ENCODE peak calls at places on chromosomes 6 and 20, in five cellular contexts. G is A549, L is HepG2, U is K562, B is H1. F is an unnamed sample.

GRCh38 chr6:45566882-45567281 is 189.1 kb upstream of the SUPT3H start:
- DNase-seq in U (no peak), L (peak), G (no peak), B (peak), F (peak)

GRCh38 chr20:47003223-47003622 is 108.6 kb downstream of the EYA2 start:
- DNase-seq in U (no peak), G (no peak), B (no peak), L (no peak), F (no peak)

GRCh38 chr6:6968731-6969552 is 138.8 kb upstream of the RREB1 start:
- DNase-seq in B (no peak), G (no peak), U (peak), L (no peak), F (no peak)

GRCh38 chr6:6559994-6560393 is 28.5 kb upstream of the LY86 start:
- DNase-seq in U (no peak), G (no peak), B (no peak), L (no peak), F (no peak)

GRCh38 chr6:3355358-3356055 is 96.8 kb downstream of the PSMG4 start:
- DNase-seq in G (no peak), L (no peak), B (no peak), U (peak), F (no peak)

GRCh38 chr6:34151321-34152041 is 5.6 kb upstream of the GRM4 start:
- DNase-seq in B (no peak), U (no peak), G (no peak), L (no peak), F (no peak)

GRCh38 chr6:29667158-29667557 is 10.3 kb downstream of the MOG start:
- DNase-seq in G (no peak), L (no peak), U (no peak), B (no peak), F (no peak)

GRCh38 chr6:151269318-151269995 is 29.7 kb downstream of the AKAP12 start:
- DNase-seq in B (no peak), G (peak), L (no peak), U (no peak), F (peak)

GRCh38 chr6:27216874-27217273 is 30.6 kb upstream of the PRSS16 start:
- DNase-seq in L (no peak), U (no peak), B (no peak), G (no peak), F (no peak)

GRCh38 chr20:4470375-4470774 is 251.3 kb upstream of the PRND start:
- DNase-seq in B (no peak), L (no peak), U (no peak), G (no peak), F (peak)

GRCh38 chr20:56414842-56415765 is 3.0 kb downstream of the CASS4 start:
- DNase-seq in G (no peak), U (peak), L (no peak), B (no peak), F (peak)

GRCh38 chr6:112802154-112802553 is 455.0 kb downstream of the RFPL4B start:
- DNase-seq in G (no peak), B (no peak), U (no peak), L (no peak), F (peak)

GRCh38 chr6:25312034-25312620 is 33.0 kb downstream of the CARMIL1 start:
- DNase-seq in B (no peak), G (peak), L (no peak), U (no peak), F (peak)

GRCh38 chr6:134878136-134878535 is 71.8 kb downstream of the ALDH8A1 start:
- DNase-seq in B (no peak), L (no peak), G (no peak), U (no peak), F (no peak)

GRCh38 chr20:6140947-6141346 is 18.1 kb upstream of the FERMT1 start:
- DNase-seq in G (peak), B (no peak), L (peak), U (no peak), F (no peak)

GRCh38 chr6:112773217-112773616 is 426.1 kb downstream of the RFPL4B start:
- DNase-seq in G (no peak), B (no peak), L (no peak), U (no peak), F (peak)

GRCh38 chr6:144352310-144352709 is 67.2 kb downstream of the UTRN start:
- DNase-seq in B (no peak), L (no peak), G (no peak), U (no peak), F (no peak)

GRCh38 chr20:37958856-37959255 is 55.9 kb downstream of the VSTM2L start:
- DNase-seq in U (peak), G (no peak), L (no peak), B (no peak), F (no peak)

GRCh38 chr6:167826230-167827061 is at the start of gene AFDN:
- DNase-seq in U (peak), B (no peak), G (peak), L (no peak), F (peak)

DNA sequence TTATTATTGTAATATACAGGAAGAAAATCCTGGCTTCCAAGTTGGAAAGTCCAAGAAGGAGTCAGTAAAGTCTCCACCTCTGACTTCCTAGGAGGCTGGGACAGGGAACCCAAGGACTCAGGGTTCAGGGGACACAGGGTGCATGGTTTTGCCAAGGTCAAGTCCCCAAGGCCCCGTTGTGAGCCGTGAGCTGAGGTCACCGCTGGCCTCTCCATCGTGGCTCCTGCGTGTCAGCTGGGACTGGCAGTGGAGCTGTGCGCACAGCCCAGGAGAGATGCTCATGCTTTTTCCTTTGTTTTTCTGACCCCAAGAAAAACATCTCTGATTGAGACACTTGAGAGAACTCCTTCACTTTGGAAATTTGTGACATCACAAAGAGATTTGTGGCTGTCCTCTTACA is 230.8 kb downstream of the FNDC1 start:
- DNase-seq in B (no peak), L (no peak), G (no peak), U (no peak), F (no peak)
- TF ChIP-seq MAFK in B (no peak), L (no peak), G (no peak), U (no peak), F (no peak)

DNA sequence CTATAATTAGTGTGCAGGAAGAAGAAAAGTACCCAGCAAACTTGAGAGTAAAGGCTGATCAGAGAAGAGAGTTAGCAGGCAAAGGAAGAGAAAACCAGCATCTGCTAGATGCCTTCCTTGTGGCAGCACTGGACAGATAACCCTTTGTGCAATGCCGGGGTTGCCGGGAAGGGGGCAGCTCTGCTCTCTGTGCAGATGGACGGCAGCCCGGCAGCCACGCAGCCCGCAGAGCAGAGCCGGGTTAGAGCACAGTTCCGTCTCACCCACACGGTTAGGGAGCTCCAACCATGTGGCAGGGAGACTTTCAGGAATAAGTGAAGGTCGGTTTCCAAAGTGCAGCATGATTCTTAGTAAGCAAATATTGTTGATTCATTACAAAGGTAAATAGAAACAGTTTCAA is 80.0 kb upstream of the RPS6KA2 start:
- DNase-seq in L (peak), B (peak), G (peak), U (peak), F (peak)
- TF ChIP-seq RFX5 in L (no peak), B (no peak), G (no peak), U (no peak), F (no peak)

DNA sequence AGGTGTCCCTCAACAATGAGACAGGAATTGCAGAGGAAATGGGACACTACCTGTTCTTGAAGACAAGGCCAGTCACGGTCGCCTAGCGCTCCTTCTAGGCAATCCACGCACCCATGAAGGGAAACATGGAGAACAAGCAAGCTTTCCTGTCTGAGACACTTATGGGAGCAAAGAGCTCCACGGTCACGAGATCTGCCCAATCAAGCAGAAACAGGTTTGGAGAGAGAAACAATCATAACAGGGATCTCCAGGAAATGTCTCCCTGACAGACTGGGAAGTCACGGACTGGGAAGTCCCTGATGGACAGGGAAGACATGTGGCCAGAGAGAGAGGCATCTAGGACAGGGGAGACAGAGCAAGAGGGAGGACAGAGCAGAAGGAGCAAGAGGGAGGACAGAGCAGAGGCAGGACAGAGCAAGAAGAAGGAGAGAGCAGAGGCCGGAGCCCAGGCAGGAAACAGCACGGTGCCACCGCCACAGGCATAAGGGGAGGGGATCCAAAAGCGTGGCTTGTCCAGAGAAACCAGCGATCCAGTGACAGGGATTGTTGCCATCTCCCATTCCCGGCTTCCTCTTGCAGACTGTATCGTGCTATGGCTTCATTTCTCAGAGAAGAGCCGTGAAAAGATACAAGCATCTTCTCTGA is 167.8 kb upstream of the ZNF337 start:
- DNase-seq in B (no peak), U (no peak), L (no peak), G (no peak), F (no peak)
- TF ChIP-seq MAFK in B (no peak), U (no peak), L (no peak), G (no peak), F (no peak)

DNA sequence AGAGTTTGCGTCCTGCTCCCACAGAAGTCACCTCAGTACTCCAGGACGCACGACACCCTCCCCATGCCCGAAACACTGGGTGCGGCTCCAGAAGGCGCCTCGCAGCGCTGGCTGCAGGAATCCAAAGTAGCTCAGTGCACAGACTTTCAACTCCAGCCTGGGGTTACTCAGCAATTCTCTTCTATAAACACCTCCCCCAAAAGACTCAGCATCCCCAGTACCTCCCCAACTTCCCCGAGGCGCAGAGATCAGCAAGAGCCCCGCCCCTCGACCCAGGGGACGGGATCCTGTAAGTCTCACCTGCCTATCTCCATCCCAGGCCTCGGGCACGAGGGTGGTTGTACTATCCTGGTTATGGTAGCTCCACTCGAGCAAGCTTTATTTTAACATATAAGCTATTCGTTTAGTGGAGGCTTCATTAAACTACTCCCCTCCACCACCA is 88.1 kb downstream of the ZFP64 start:
- DNase-seq in B (peak), L (no peak), U (peak), G (no peak), F (peak)
- TF ChIP-seq RFX5 in B (no peak), L (no peak), U (no peak), G (no peak), F (no peak)

DNA sequence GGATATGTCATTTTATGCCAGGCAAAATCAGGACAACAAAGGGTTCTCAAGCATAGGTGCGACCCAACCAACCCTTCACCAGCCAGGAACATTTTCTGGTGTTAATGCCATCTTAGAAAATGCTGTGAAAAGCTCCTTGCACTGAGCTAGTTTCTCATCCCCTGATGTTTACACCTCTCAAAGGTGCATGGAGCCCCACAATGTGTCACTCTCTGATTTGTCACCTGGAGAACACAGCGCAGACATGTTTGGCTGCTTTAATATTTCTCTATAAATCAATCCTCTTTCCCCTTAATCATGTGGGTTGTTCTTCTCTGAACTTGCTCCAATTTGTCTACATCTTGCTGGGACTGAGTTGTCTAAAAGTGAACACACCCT is 244.3 kb downstream of the TSHZ2 start:
- DNase-seq in U (no peak), B (no peak), L (no peak), G (no peak), F (no peak)
- TF ChIP-seq MAFK in U (no peak), B (no peak), L (no peak), G (no peak), F (no peak)

GRCh38 chr6:1762203-1762602 is 152.5 kb downstream of the FOXC1 start:
- DNase-seq in L (no peak), G (no peak), B (no peak), U (no peak), F (no peak)

GRCh38 chr6:1766663-1767062 is 156.9 kb downstream of the FOXC1 start:
- DNase-seq in L (no peak), G (no peak), U (no peak), B (no peak), F (peak)

GRCh38 chr6:1763411-1763810 is 153.7 kb downstream of the FOXC1 start:
- DNase-seq in G (no peak), U (no peak), B (no peak), L (no peak), F (no peak)

GRCh38 chr6:1765160-1765900 is 155.6 kb downstream of the FOXC1 start:
- DNase-seq in B (no peak), L (no peak), U (no peak), G (no peak), F (no peak)

GRCh38 chr6:1764584-1764983 is 154.9 kb downstream of the FOXC1 start:
- DNase-seq in B (no peak), U (no peak), G (no peak), L (no peak), F (no peak)
- TF ChIP-seq RFX5 in B (no peak), U (no peak), G (no peak), L (no peak), F (no peak)

GRCh38 chr20:21099653-21100589 is 6.2 kb downstream of the LINC00237 start:
- DNase-seq in L (no peak), U (peak), G (peak), B (no peak), F (peak)
- TF ChIP-seq MAFK in L (no peak), U (no peak), G (no peak), B (no peak), F (no peak)

GRCh38 chr6:139743629-139744028 is 369.2 kb upstream of the CITED2 start:
- DNase-seq in U (no peak), B (no peak), L (peak), G (peak), F (peak)
- TF ChIP-seq RFX5 in U (no peak), B (no peak), L (no peak), G (no peak), F (no peak)

GRCh38 chr6:56156643-56157042 is 90.7 kb downstream of the COL21A1 start:
- DNase-seq in L (peak), U (no peak), G (peak), B (no peak), F (peak)
- TF ChIP-seq MAFK in L (peak), U (no peak), G (no peak), B (no peak), F (no peak)

GRCh38 chr20:22430746-22431168 is 153.6 kb downstream of the FOXA2 start:
- DNase-seq in B (no peak), G (no peak), U (no peak), L (peak), F (no peak)
- TF ChIP-seq RFX5 in B (no peak), G (no peak), U (no peak), L (no peak), F (no peak)